ENCODE peak calls at places on chromosome 4, in five cellular contexts. One of them, this sample, is unnamed. For H3K4me1, the result is how much of the 10 kb centered on the place peaks cover.

GRCh38 chr4:13527192-13527982 is 16.9 kb downstream of the NKX3-2 start:
- DNase-seq in heart right ventricle: no peak
- DNase-seq in upper lobe of right lung: no peak
- DNase-seq in K562: no peak
- DNase-seq in psoas muscle: no peak
- DNase-seq in this sample: no peak

GRCh38 chr4:64967286-64967685 is 558.0 kb upstream of the TECRL start:
- DNase-seq in psoas muscle: no peak
- DNase-seq in K562: no peak
- DNase-seq in heart right ventricle: no peak
- DNase-seq in upper lobe of right lung: no peak
- DNase-seq in this sample: no peak

GRCh38 chr4:138308421-138308820 is 66.3 kb upstream of the SLC7A11 start:
- DNase-seq in K562: no peak
- DNase-seq in heart right ventricle: no peak
- DNase-seq in psoas muscle: no peak
- DNase-seq in upper lobe of right lung: no peak
- DNase-seq in this sample: no peak

GRCh38 chr4:183074288-183074990 is 24.6 kb upstream of the WWC2 start:
- DNase-seq in K562: no peak
- DNase-seq in upper lobe of right lung: no peak
- DNase-seq in heart right ventricle: no peak
- DNase-seq in psoas muscle: no peak
- DNase-seq in this sample: no peak

GRCh38 chr4:185183622-185184281 is 20.0 kb downstream of the CFAP97 start:
- DNase-seq in psoas muscle: peak
- DNase-seq in heart right ventricle: peak
- DNase-seq in K562: peak
- DNase-seq in upper lobe of right lung: no peak
- DNase-seq in this sample: peak

GRCh38 chr4:147138171-147138570 is 192.5 kb upstream of the TTC29 start:
- DNase-seq in heart right ventricle: peak
- DNase-seq in psoas muscle: no peak
- DNase-seq in upper lobe of right lung: no peak
- DNase-seq in K562: no peak
- DNase-seq in this sample: no peak

GRCh38 chr4:146041139-146042004 is 102.7 kb upstream of the ZNF827 start:
- DNase-seq in psoas muscle: no peak
- DNase-seq in heart right ventricle: no peak
- DNase-seq in K562: no peak
- DNase-seq in upper lobe of right lung: no peak
- DNase-seq in this sample: no peak

GRCh38 chr4:151627491-151627890 is 133.3 kb downstream of the GATB start:
- DNase-seq in heart right ventricle: no peak
- DNase-seq in K562: no peak
- DNase-seq in upper lobe of right lung: no peak
- DNase-seq in psoas muscle: no peak
- DNase-seq in this sample: no peak

GRCh38 chr4:3388461-3389185 is 53.1 kb upstream of the HGFAC start:
- DNase-seq in K562: no peak
- DNase-seq in psoas muscle: no peak
- DNase-seq in heart right ventricle: no peak
- DNase-seq in upper lobe of right lung: peak
- DNase-seq in this sample: peak

GRCh38 chr4:156685308-156685707 is 286.3 kb downstream of the PDGFC start:
- DNase-seq in upper lobe of right lung: no peak
- DNase-seq in K562: no peak
- DNase-seq in psoas muscle: no peak
- DNase-seq in heart right ventricle: no peak
- DNase-seq in this sample: no peak

GRCh38 chr4:112127048-112127637 is 18.1 kb upstream of the FAM241A start:
- DNase-seq in K562: no peak
- DNase-seq in upper lobe of right lung: no peak
- DNase-seq in heart right ventricle: no peak
- DNase-seq in psoas muscle: no peak
- DNase-seq in this sample: no peak

GRCh38 chr4:2948895-2949781 is 14.1 kb downstream of the NOP14 start:
- DNase-seq in psoas muscle: peak
- DNase-seq in upper lobe of right lung: no peak
- DNase-seq in K562: no peak
- DNase-seq in heart right ventricle: no peak
- DNase-seq in this sample: no peak

GRCh38 chr4:56976283-56976877 is 1.0 kb downstream of the NOA1 start:
- DNase-seq in heart right ventricle: no peak
- DNase-seq in upper lobe of right lung: peak
- DNase-seq in K562: peak
- DNase-seq in psoas muscle: peak
- DNase-seq in this sample: no peak

GRCh38 chr4:148258526-148258925 is 183.7 kb downstream of the NR3C2 start:
- DNase-seq in K562: no peak
- DNase-seq in heart right ventricle: peak
- DNase-seq in psoas muscle: peak
- DNase-seq in upper lobe of right lung: no peak
- DNase-seq in this sample: no peak

GRCh38 chr4:78363031-78363430 is 188.5 kb upstream of the ANXA3 start:
- DNase-seq in K562: no peak
- DNase-seq in heart right ventricle: no peak
- DNase-seq in upper lobe of right lung: no peak
- DNase-seq in psoas muscle: no peak
- DNase-seq in this sample: no peak

GRCh38 chr4:139676913-139677585 is 11.4 kb downstream of the MGST2 start:
- DNase-seq in upper lobe of right lung: no peak
- DNase-seq in heart right ventricle: no peak
- DNase-seq in K562: no peak
- DNase-seq in psoas muscle: no peak
- DNase-seq in this sample: no peak

GRCh38 chr4:165398570-165398969 is 19.8 kb downstream of the CPE start:
- DNase-seq in K562: no peak
- DNase-seq in heart right ventricle: no peak
- DNase-seq in upper lobe of right lung: no peak
- DNase-seq in psoas muscle: no peak
- DNase-seq in this sample: no peak

GRCh38 chr4:109026588-109026987 is 263.7 kb upstream of the ETNPPL start:
- DNase-seq in K562: no peak
- DNase-seq in upper lobe of right lung: no peak
- DNase-seq in psoas muscle: no peak
- DNase-seq in heart right ventricle: no peak
- DNase-seq in this sample: no peak

GRCh38 chr4:120079839-120080520 is 13.3 kb upstream of the MAD2L1 start:
- DNase-seq in upper lobe of right lung: no peak
- DNase-seq in heart right ventricle: no peak
- DNase-seq in K562: no peak
- DNase-seq in psoas muscle: no peak
- DNase-seq in this sample: no peak

GRCh38 chr4:73723029-73723428 is 17.3 kb upstream of the CXCL8 start:
- DNase-seq in heart right ventricle: no peak
- DNase-seq in upper lobe of right lung: no peak
- DNase-seq in K562: no peak
- DNase-seq in psoas muscle: no peak
- DNase-seq in this sample: no peak

GRCh38 chr4:93827272-93827947 is 1.1 kb upstream of the ATOH1 start:
- DNase-seq in K562: no peak
- DNase-seq in heart right ventricle: no peak
- DNase-seq in psoas muscle: no peak
- DNase-seq in upper lobe of right lung: no peak
- DNase-seq in this sample: no peak

GRCh38 chr4:6938758-6939201 is 29.2 kb downstream of the TBC1D14 start:
- DNase-seq in upper lobe of right lung: peak
- DNase-seq in psoas muscle: peak
- DNase-seq in heart right ventricle: no peak
- DNase-seq in K562: no peak
- DNase-seq in this sample: no peak
- H3K4me1 ChIP-seq in upper lobe of right lung: half or more
- H3K4me1 ChIP-seq in psoas muscle: under half
- H3K4me1 ChIP-seq in heart right ventricle: under half
- H3K4me1 ChIP-seq in K562: half or more
- H3K4me1 ChIP-seq in this sample: under half

GRCh38 chr4:89006307-89006706 is 50.7 kb downstream of the FAM13A start:
- DNase-seq in upper lobe of right lung: no peak
- DNase-seq in heart right ventricle: no peak
- DNase-seq in psoas muscle: no peak
- DNase-seq in K562: no peak
- DNase-seq in this sample: no peak

GRCh38 chr4:89009653-89010369 is 47.2 kb downstream of the FAM13A start:
- DNase-seq in heart right ventricle: no peak
- DNase-seq in upper lobe of right lung: no peak
- DNase-seq in K562: peak
- DNase-seq in psoas muscle: no peak
- DNase-seq in this sample: no peak

GRCh38 chr4:89007338-89007737 is 49.6 kb downstream of the FAM13A start:
- DNase-seq in heart right ventricle: no peak
- DNase-seq in K562: no peak
- DNase-seq in psoas muscle: no peak
- DNase-seq in upper lobe of right lung: no peak
- DNase-seq in this sample: no peak

DNA sequence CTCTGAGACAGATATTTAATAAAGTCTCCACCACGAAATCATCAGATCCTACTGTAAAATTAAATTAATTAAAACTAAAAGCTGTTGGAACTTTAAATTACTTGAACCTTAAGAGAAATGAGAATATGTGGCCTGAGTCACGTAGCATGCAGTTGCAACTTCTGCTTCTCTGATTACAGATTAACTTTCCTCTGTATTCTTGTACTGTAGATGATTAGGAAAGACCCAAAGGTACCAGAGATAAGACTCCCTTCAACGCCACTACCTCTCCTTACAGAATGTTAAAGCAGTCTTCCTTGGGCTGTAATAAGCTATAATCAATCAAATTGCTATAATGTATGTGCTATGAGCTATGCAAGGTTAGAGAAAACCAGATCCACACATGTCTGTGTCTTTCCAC is 47.9 kb downstream of the FAM13A start:
- DNase-seq in K562: no peak
- DNase-seq in upper lobe of right lung: no peak
- DNase-seq in psoas muscle: no peak
- DNase-seq in heart right ventricle: no peak
- DNase-seq in this sample: no peak
- H3K4me3 ChIP-seq in K562: no peak
- H3K4me3 ChIP-seq in upper lobe of right lung: no peak
- H3K4me3 ChIP-seq in psoas muscle: no peak
- H3K4me3 ChIP-seq in heart right ventricle: no peak
- H3K4me3 ChIP-seq in this sample: no peak

GRCh38 chr4:95045429-95045828 is 287.7 kb downstream of the BMPR1B start:
- DNase-seq in K562: no peak
- DNase-seq in psoas muscle: no peak
- DNase-seq in upper lobe of right lung: no peak
- DNase-seq in heart right ventricle: no peak
- DNase-seq in this sample: no peak
- H3K27ac ChIP-seq in K562: no peak
- H3K27ac ChIP-seq in psoas muscle: no peak
- H3K27ac ChIP-seq in upper lobe of right lung: no peak
- H3K27ac ChIP-seq in heart right ventricle: no peak
- H3K27ac ChIP-seq in this sample: no peak

GRCh38 chr4:152981278-152981677 is 45.2 kb downstream of the FHDC1 start:
- DNase-seq in psoas muscle: no peak
- DNase-seq in upper lobe of right lung: no peak
- DNase-seq in heart right ventricle: no peak
- DNase-seq in K562: no peak
- DNase-seq in this sample: no peak
- H3K4me1 ChIP-seq in psoas muscle: under half
- H3K4me1 ChIP-seq in upper lobe of right lung: under half
- H3K4me1 ChIP-seq in heart right ventricle: under half
- H3K4me1 ChIP-seq in K562: under half
- H3K4me1 ChIP-seq in this sample: under half

DNA sequence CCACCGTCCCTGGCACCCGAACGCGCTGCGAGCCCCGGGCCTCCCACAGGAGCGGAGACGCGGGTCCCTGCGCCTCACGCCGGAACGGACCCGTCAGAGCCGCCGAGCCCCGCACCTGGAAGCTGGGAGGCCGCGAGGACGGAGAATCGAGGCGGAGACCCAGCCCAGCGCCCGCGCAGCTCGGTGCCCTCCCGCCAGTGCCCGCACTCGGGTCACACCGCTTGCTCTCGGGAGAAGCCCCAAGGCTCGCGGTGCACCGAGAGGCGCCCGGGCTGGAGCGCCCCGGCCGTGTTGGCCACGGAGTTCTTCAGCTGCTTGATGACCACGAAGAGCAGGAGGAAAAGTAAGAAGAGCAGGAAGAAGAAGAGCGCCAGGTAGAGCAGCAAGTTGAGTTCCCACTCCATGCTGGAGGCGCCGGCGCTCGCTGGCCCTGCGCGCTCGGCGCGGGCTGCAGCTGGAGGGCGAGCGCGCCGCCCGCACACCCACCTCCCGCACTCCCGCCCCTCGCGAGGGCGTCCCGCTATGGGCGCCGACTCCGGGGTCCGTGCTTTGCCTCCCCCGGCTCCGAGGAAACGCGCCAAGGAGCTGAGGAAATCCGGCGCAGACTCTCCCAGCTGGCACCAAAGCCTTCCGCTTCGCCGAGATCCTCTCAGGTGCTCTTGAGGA is at the start of gene SMIM43:
- DNase-seq in K562: no peak
- DNase-seq in psoas muscle: no peak
- DNase-seq in upper lobe of right lung: peak
- DNase-seq in heart right ventricle: no peak
- DNase-seq in this sample: no peak
- H3K4me3 ChIP-seq in K562: no peak
- H3K4me3 ChIP-seq in psoas muscle: peak
- H3K4me3 ChIP-seq in upper lobe of right lung: peak
- H3K4me3 ChIP-seq in heart right ventricle: peak
- H3K4me3 ChIP-seq in this sample: no peak

This sample was measured in aorta.